ENCODE peak calls at places on chromosome 19, in eight cellular contexts. S is epithelial cell of esophagus; F is psoas muscle; P is nephron progenitor cell; G is tibial artery; W is RWPE1; E is stimulated activated naive B cell treated with anti-CD40 and anti-IgM and Interleukin-4, amounts not matched to agents 10 μg/mL and 1 μg/mL and 100 μg/mL, for 72 hours; H is hypothalamus. L is an unnamed sample.

GRCh38 chr19:1910169-1910568 is 5.0 kb downstream of the ADAT3 start:
- DNase-seq in P (no peak), H (no peak), G (no peak), F (no peak), S (no peak), W (no peak), E (no peak), L (no peak)

GRCh38 chr19:47096721-47097120 is 16.9 kb downstream of the ZC3H4 start:
- DNase-seq in P (no peak), W (no peak), F (peak; percentile 77), S (no peak), E (no peak), G (no peak), H (peak; percentile 16), L (no peak)

GRCh38 chr19:44600466-44600865 is 12.9 kb upstream of the IGSF23 start:
- DNase-seq in P (no peak), S (no peak), W (no peak), G (no peak), E (no peak), H (no peak), F (no peak), L (no peak)

GRCh38 chr19:10918359-10918758 is 10.1 kb downstream of the YIPF2 start:
- DNase-seq in W (no peak), G (no peak), F (no peak), P (no peak), S (no peak), E (no peak), H (no peak), L (no peak)

GRCh38 chr19:54142166-54142780 is 4.7 kb downstream of the CNOT3 start:
- DNase-seq in G (no peak), W (no peak), H (no peak), E (no peak), F (no peak), S (no peak), P (no peak), L (no peak)

GRCh38 chr19:48424694-48425219 is 21.0 kb upstream of the GRWD1 start:
- DNase-seq in H (no peak), S (peak; percentile 35), F (no peak), P (no peak), W (peak; percentile 63), G (no peak), E (no peak), L (no peak)

GRCh38 chr19:31513841-31514240 is 164.6 kb upstream of the TSHZ3 start:
- DNase-seq in H (no peak), F (no peak), S (no peak), W (no peak), P (no peak), E (no peak), G (no peak), L (peak; percentile 8)

GRCh38 chr19:55678121-55678671 is 3.2 kb downstream of the EPN1 start:
- DNase-seq in S (no peak), P (no peak), W (no peak), F (peak; percentile 67), G (peak; percentile 62), H (peak; percentile 23), E (peak; percentile 84), L (no peak)

GRCh38 chr19:45884682-45885555 is 1.0 kb downstream of the IRF2BP1 start:
- DNase-seq in P (peak; percentile 39), E (no peak), H (no peak), W (no peak), G (no peak), S (peak; percentile 33), F (peak; percentile 62), L (no peak)

L was measured in stimulated activated effector memory CD8-positive, alpha-beta T cell treated with anti-CD3 and anti-CD28 coated beads, Interleukin-12 subunit alpha, Interleukin-12 subunit beta, amount 100 ng/mL, for 72 hours.